ENCODE peak calls at places on chromosomes 7 and 10, in seven cellular contexts. M is cardiac fibroblast, Z is choroid plexus epithelial cell, K is SJCRH30, G is neural progenitor cell, I is foreskin fibroblast, P is IMR-90. C is an unnamed sample.

GRCh38 chr7:21941570-21942224 is 4.0 kb downstream of the CDCA7L start:
- DNase-seq in M (peak), G (no peak), I (peak), P (peak), Z (peak), K (no peak), C (peak)

GRCh38 chr7:16914771-16915170 is 33.0 kb upstream of the AGR3 start:
- DNase-seq in K (no peak), I (no peak), P (no peak), G (no peak), Z (peak), M (no peak), C (no peak)

GRCh38 chr7:1562126-1562525 is 6.1 kb upstream of the TMEM184A start:
- DNase-seq in M (no peak), K (no peak), G (no peak), P (no peak), I (no peak), Z (no peak), C (no peak)

GRCh38 chr10:89744021-89744420 is 42.6 kb downstream of the KIF20B start:
- DNase-seq in M (peak), P (peak), K (no peak), I (peak), G (no peak), Z (peak), C (no peak)

GRCh38 chr10:75165684-75166622 is 44.6 kb upstream of the VDAC2 start:
- DNase-seq in I (no peak), Z (peak), G (no peak), P (peak), M (peak), K (no peak), C (peak)

GRCh38 chr10:103273026-103273425 is 3.9 kb upstream of the INA start:
- DNase-seq in Z (peak), M (peak), I (peak), P (peak), G (no peak), K (peak), C (peak)

GRCh38 chr7:52682993-52683392 is 352.4 kb upstream of the POM121L12 start:
- DNase-seq in Z (no peak), G (no peak), I (no peak), M (no peak), K (no peak), P (no peak), C (no peak)

GRCh38 chr10:30438016-30438850 is 4.2 kb downstream of the MAP3K8 start:
- DNase-seq in I (peak), M (no peak), Z (peak), G (no peak), P (peak), K (no peak), C (no peak)

GRCh38 chr7:38318803-38319416 is 45.5 kb upstream of the TARP start:
- DNase-seq in Z (peak), K (peak), G (peak), I (peak), P (peak), M (peak), C (peak)

GRCh38 chr7:155693826-155694225 is 49.4 kb downstream of the RBM33 start:
- DNase-seq in M (no peak), K (no peak), G (no peak), Z (no peak), I (no peak), P (no peak), C (no peak)

GRCh38 chr10:113933894-113934532 is 79.6 kb downstream of the NHLRC2 start:
- DNase-seq in I (no peak), Z (no peak), P (no peak), G (no peak), M (no peak), K (no peak), C (no peak)
- H3K4me3 ChIP-seq in I (no peak), Z (no peak), P (no peak), G (no peak), M (no peak), K (no peak), C (no peak)

GRCh38 chr7:24905996-24906770 is 73.8 kb downstream of the OSBPL3 start:
- DNase-seq in M (no peak), G (no peak), P (no peak), Z (peak), I (peak), K (no peak), C (no peak)

GRCh38 chr7:24910551-24911212 is 69.3 kb downstream of the OSBPL3 start:
- DNase-seq in P (no peak), K (no peak), Z (no peak), M (no peak), G (no peak), I (no peak), C (peak)

GRCh38 chr7:24908757-24909156 is 71.2 kb downstream of the OSBPL3 start:
- DNase-seq in K (no peak), P (no peak), I (no peak), M (no peak), Z (no peak), G (no peak), C (no peak)

GRCh38 chr7:24908166-24908565 is 71.8 kb downstream of the OSBPL3 start:
- DNase-seq in Z (no peak), G (no peak), K (no peak), P (no peak), I (no peak), M (no peak), C (no peak)

DNA sequence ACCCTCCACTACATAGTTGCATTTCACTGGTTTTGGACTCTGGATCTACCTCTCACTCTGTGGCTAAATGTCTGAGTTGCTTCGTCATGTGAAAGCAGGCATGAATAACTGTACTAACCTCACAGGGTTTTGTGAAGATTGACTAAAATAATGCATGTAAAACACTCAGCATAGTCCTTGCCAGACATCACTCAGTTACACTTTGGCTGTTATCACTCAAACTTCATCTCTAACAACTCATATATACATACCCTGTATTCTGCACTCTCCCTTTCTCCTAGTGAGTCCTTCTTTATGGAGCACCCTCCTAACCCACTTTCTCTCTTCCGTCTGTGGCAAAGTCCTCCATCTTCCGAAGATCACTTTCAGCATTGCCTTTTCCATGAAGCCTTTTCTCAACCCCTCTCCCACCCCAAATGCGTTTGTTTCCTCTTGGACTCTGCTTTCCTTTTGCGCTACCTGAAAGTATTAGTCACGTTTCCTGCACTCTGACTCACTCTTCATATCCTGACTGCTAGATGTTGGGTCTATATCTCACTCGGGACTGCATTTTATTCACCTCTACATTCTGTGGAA is 72.6 kb downstream of the OSBPL3 start:
- DNase-seq in G (no peak), I (peak), Z (peak), M (peak), P (peak), K (no peak), C (peak)
- H3K4me3 ChIP-seq in G (no peak), I (no peak), Z (no peak), M (no peak), P (no peak), K (no peak), C (no peak)

DNA sequence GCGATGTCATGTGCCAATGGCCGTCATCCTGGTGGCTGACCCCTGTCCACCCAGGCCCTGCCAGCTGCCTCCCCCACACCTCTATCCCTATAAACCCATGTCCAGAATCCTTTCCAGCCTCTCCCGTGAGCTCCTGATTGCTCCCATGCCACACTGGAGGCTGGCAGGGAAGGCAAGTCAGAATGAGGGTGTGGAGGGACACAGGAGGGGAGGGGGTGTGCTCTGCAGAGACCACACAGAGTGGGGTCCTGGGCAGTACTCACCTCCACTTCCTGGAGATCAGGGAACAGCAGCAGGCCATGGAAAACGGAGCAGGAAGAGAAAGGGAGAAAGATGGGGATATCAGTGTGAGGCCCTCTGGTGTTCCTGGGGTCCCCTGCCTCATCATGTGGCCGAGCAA is 15.7 kb downstream of the SPOCK2 start:
- DNase-seq in K (no peak), I (no peak), G (no peak), P (no peak), M (no peak), Z (no peak), C (no peak)
- H3K4me3 ChIP-seq in K (no peak), I (no peak), G (no peak), P (no peak), M (no peak), Z (no peak), C (no peak)

GRCh38 chr7:7817748-7818147 is 99.3 kb upstream of the RPA3 start:
- DNase-seq in M (no peak), Z (no peak), P (no peak), G (no peak), I (no peak), K (no peak), C (no peak)

GRCh38 chr7:7815395-7815794 is 97.0 kb upstream of the RPA3 start:
- DNase-seq in I (no peak), G (no peak), K (no peak), Z (no peak), M (no peak), P (no peak), C (no peak)

GRCh38 chr7:7819442-7820247 is 101.2 kb upstream of the RPA3 start:
- DNase-seq in Z (no peak), I (no peak), P (no peak), K (no peak), M (no peak), G (no peak), C (no peak)

GRCh38 chr7:7816816-7817536 is 98.6 kb upstream of the RPA3 start:
- DNase-seq in G (no peak), M (no peak), I (no peak), P (no peak), Z (no peak), K (no peak), C (no peak)

DNA sequence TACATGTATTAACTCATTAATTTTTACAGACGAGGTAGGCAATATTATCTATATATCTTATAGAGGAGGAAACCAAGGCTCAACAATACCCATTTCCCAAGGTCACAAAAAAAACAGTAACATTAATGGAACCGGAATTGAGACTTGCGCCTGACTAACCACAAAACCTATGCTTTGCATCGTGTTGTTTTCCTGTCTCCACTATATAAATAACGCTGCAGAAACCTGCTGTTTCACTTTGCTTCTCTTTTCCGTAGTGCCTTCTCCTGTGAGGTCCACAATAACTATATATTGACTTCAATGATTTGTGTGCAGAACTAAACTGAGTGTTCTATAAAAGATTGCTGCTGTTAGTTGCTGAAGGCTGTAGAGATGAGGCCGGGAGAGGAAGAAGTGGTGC is 97.7 kb upstream of the RPA3 start:
- DNase-seq in P (no peak), Z (no peak), G (no peak), M (no peak), K (no peak), I (no peak), C (no peak)
- H3K4me3 ChIP-seq in P (no peak), Z (no peak), G (no peak), M (no peak), K (no peak), I (no peak), C (no peak)

C was measured in NB4.